ENCODE peak calls at places on chromosomes 3 and 15, in eight cellular contexts. C is BJ, L is epithelial cell of esophagus, F is fibroblast of the aortic adventitia, D is hepatocyte, X is GM12865, O is PC-9, Z is fibroblast of mammary gland. V is an unnamed sample.

GRCh38 chr15:41286665-41287333 is 45.6 kb downstream of the OIP5 start:
- DNase-seq in C (no peak), L (peak; percentile 55), F (peak; percentile 23), D (no peak), X (no peak), O (peak; percentile 63), Z (peak; percentile 74), V (no peak)

GRCh38 chr3:117130222-117130621 is 420.6 kb downstream of the TUSC7 start:
- DNase-seq in C (no peak), L (no peak), F (no peak), D (no peak), X (no peak), O (no peak), Z (no peak), V (no peak)

GRCh38 chr3:13135251-13135810 is 62.1 kb upstream of the IQSEC1 start:
- DNase-seq in C (no peak), L (no peak), F (no peak), D (no peak), X (no peak), O (no peak), Z (no peak), V (no peak)

GRCh38 chr15:71329041-71329440 is 213.8 kb downstream of the THSD4 start:
- DNase-seq in C (no peak), L (no peak), F (peak; percentile 90), D (no peak), X (no peak), O (no peak), Z (peak; percentile 21), V (no peak)

GRCh38 chr3:149151843-149152242 is 22.4 kb downstream of the HPS3 start:
- DNase-seq in C (peak; percentile 39), L (no peak), F (peak; percentile 60), D (no peak), X (peak; percentile 22), O (no peak), Z (peak; percentile 61), V (peak; percentile 41)

GRCh38 chr3:64740232-64740631 is 52.4 kb upstream of the ADAMTS9 start:
- DNase-seq in C (no peak), L (peak; percentile 5), F (peak; percentile 8), D (peak; percentile 23), X (no peak), O (no peak), Z (peak; percentile 69), V (peak; percentile 23)

GRCh38 chr3:162777118-162777517 is 1280.5 kb downstream of the OTOL1 start:
- DNase-seq in C (no peak), L (no peak), F (no peak), D (peak; percentile 16), X (no peak), O (no peak), Z (no peak), V (no peak)

GRCh38 chr3:117184574-117184973 is 475.0 kb downstream of the TUSC7 start:
- DNase-seq in C (peak; percentile 27), L (peak; percentile 43), F (peak; percentile 43), D (no peak), X (no peak), O (no peak), Z (peak; percentile 56), V (no peak)

GRCh38 chr15:87977907-87978306 is 278.6 kb downstream of the NTRK3 start:
- DNase-seq in C (no peak), L (no peak), F (no peak), D (no peak), X (no peak), O (no peak), Z (no peak), V (no peak)

GRCh38 chr3:119257654-119258410 is 17.2 kb upstream of the B4GALT4 start:
- DNase-seq in C (no peak), L (peak; percentile 19), F (peak; percentile 30), D (no peak), X (peak; percentile 57), O (peak; percentile 53), Z (peak; percentile 43), V (no peak)

GRCh38 chr3:139355502-139355901 is 11.7 kb downstream of the MRPS22 start:
- DNase-seq in C (no peak), L (no peak), F (peak; percentile 57), D (no peak), X (no peak), O (no peak), Z (peak; percentile 67), V (no peak)

GRCh38 chr3:116339441-116340028 is 105.8 kb downstream of the LSAMP start:
- DNase-seq in C (peak; percentile 8), L (no peak), F (peak; percentile 78), D (peak; percentile 35), X (no peak), O (no peak), Z (peak; percentile 65), V (peak; percentile 72)

GRCh38 chr15:64842099-64842940 is 605 bp downstream of the PLEKHO2 start:
- DNase-seq in C (no peak), L (peak; percentile 29), F (peak; percentile 54), D (no peak), X (peak; percentile 42), O (no peak), Z (peak; percentile 46), V (no peak)

GRCh38 chr3:56855856-56856538 is 54.2 kb upstream of the ARHGEF3 start:
- DNase-seq in C (no peak), L (peak; percentile 21), F (peak; percentile 56), D (peak; percentile 19), X (peak; percentile 30), O (no peak), Z (no peak), V (no peak)

GRCh38 chr15:74130089-74130848 is at the start of gene ISLR2:
- DNase-seq in C (no peak), L (no peak), F (peak; percentile 29), D (peak; percentile 39), X (no peak), O (no peak), Z (no peak), V (no peak)

GRCh38 chr3:188217681-188218080 is 63.7 kb downstream of the LPP start:
- DNase-seq in C (no peak), L (no peak), F (no peak), D (no peak), X (no peak), O (no peak), Z (no peak), V (no peak)

GRCh38 chr3:177591371-177591770 is 394.1 kb upstream of the TBL1XR1 start:
- DNase-seq in C (no peak), L (peak; percentile 99), F (no peak), D (no peak), X (peak; percentile 35), O (no peak), Z (peak; percentile 70), V (no peak)

GRCh38 chr3:53130179-53131135 is at the start of gene RFT1:
- DNase-seq in C (peak; percentile 64), L (peak; percentile 97), F (peak; percentile 95), D (peak; percentile 99), X (peak; percentile 98), O (peak; percentile 87), Z (peak; percentile 93), V (peak; percentile 91)

GRCh38 chr3:105195260-105195659 is 171.4 kb upstream of the ALCAM start:
- DNase-seq in C (no peak), L (peak; percentile 57), F (peak; percentile 62), D (no peak), X (no peak), O (no peak), Z (peak; percentile 58), V (peak; percentile 11)

DNA sequence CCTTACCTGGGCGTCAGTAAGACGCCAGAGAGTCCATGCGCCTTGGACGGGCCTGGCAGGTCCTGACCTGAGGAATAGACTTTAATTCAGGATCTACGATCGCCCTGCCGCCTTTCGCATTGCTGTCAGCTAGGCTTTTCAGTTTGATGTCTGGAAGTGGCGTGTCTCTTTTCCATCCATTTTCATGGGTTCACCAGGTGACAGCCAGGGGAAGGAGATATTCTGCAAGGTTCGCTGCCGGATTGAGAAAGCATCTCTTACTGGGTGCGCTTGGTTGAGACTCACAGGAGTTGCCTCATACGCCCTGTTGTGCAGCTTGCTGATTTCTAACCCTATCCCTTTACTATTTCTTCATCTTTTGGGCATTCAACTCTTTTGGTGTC is 7.4 kb downstream of the EPHA3 start:
- DNase-seq in C (no peak), L (no peak), F (no peak), D (no peak), X (no peak), O (no peak), Z (no peak), V (no peak)
- TF ChIP-seq CTCF in C (no peak), L (no peak), F (no peak), D (no peak), X (no peak), O (no peak), Z (no peak), V (no peak)

GRCh38 chr15:35727627-35728026 is 181.7 kb upstream of the DPH6 start:
- DNase-seq in C (no peak), L (no peak), F (no peak), D (no peak), X (no peak), O (no peak), Z (no peak), V (no peak)
- H3K4me3 ChIP-seq in C (no peak overlapping the region), L (no peak overlapping the region), F (no peak overlapping the region), D (no peak overlapping the region), X (no peak overlapping the region), O (no peak overlapping the region), Z (no peak overlapping the region), V (no peak overlapping the region)

GRCh38 chr3:63228087-63228486 is 50.0 kb upstream of the SYNPR start:
- DNase-seq in C (no peak), L (no peak), F (no peak), D (no peak), X (no peak), O (no peak), Z (no peak), V (no peak)

GRCh38 chr3:63232764-63233396 is 45.2 kb upstream of the SYNPR start:
- DNase-seq in C (no peak), L (peak; percentile 15), F (peak; percentile 24), D (peak; percentile 14), X (no peak), O (no peak), Z (peak; percentile 17), V (no peak)

GRCh38 chr3:63228677-63229076 is 49.4 kb upstream of the SYNPR start:
- DNase-seq in C (no peak), L (peak; percentile 52), F (peak; percentile 57), D (peak; percentile 58), X (peak; percentile 32), O (no peak), Z (peak; percentile 65), V (peak; percentile 3)

GRCh38 chr3:63231556-63231955 is 46.6 kb upstream of the SYNPR start:
- DNase-seq in C (no peak), L (no peak), F (no peak), D (no peak), X (no peak), O (no peak), Z (no peak), V (no peak)

DNA sequence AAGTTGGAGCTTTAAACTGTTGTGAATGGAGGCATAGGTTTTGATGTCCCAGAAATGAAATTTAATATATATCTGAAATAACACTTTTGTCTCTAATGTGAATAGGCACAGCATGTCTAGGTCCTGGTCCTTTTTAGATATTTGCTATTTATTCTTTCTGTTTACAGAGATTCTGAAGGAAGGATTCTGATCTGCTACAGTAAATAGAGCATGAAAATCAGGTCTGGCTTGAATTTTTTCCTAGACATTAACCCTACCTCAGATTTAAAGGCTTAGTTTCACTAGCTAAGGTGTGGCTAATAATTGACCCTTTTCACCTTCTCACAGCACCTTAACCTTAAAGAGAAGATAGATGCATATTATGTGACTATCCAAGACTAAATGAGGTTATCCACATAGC is 48.0 kb upstream of the SYNPR start:
- DNase-seq in C (no peak), L (no peak), F (no peak), D (no peak), X (no peak), O (no peak), Z (no peak), V (no peak)
- TF ChIP-seq CTCF in C (no peak), L (no peak), F (no peak), D (no peak), X (no peak), O (no peak), Z (no peak), V (no peak)

GRCh38 chr3:102183623-102184022 is 251.2 kb upstream of the ZPLD1 start:
- DNase-seq in C (no peak), L (no peak), F (no peak), D (no peak), X (no peak), O (no peak), Z (no peak), V (no peak)
- H3K4me3 ChIP-seq in C (no peak overlapping the region), L (no peak overlapping the region), F (no peak overlapping the region), D (no peak overlapping the region), X (no peak overlapping the region), O (no peak overlapping the region), Z (no peak overlapping the region), V (no peak overlapping the region)

V was measured in astrocyte of the cerebellum.